ENCODE peak calls at places on chromosomes 3 and 15, in four cellular contexts. F, H, O and P are unnamed samples.

GRCh38 chr3:47424434-47425382 is 43.9 kb downstream of the PTPN23 start:
- DNase-seq in O (no peak), F (peak), H (no peak), P (no peak)

GRCh38 chr3:131072099-131072559 is 45.5 kb downstream of the NEK11 start:
- DNase-seq in H (no peak), O (peak), F (peak), P (no peak)

GRCh38 chr15:42275780-42276395 is 2.7 kb upstream of the TMEM87A start:
- DNase-seq in O (no peak), F (no peak), H (no peak), P (no peak)

GRCh38 chr3:56758539-56758981 is 43.2 kb downstream of the ARHGEF3 start:
- DNase-seq in O (no peak), F (peak), H (peak), P (peak)

GRCh38 chr15:65888998-65889397 is 19.7 kb downstream of the RAB11A start:
- DNase-seq in H (no peak), O (no peak), F (no peak), P (no peak)

GRCh38 chr15:48458876-48459275 is 127.6 kb downstream of the DUT start:
- DNase-seq in H (no peak), F (peak), O (no peak), P (no peak)

GRCh38 chr15:63939531-63940130 is 105.9 kb upstream of the HERC1 start:
- DNase-seq in O (no peak), H (peak), F (peak), P (no peak)

GRCh38 chr3:3802021-3802420 is 2.8 kb downstream of the LRRN1 start:
- DNase-seq in O (no peak), F (no peak), H (no peak), P (no peak)

GRCh38 chr15:79811406-79812405 is 85.1 kb downstream of the MTHFS start:
- DNase-seq in O (no peak), F (peak), H (no peak), P (no peak)

GRCh38 chr15:79828447-79828846 is 68.4 kb downstream of the MTHFS start:
- DNase-seq in O (no peak), H (no peak), F (no peak), P (no peak)

GRCh38 chr3:75001330-75001729 is 386.9 kb upstream of the CNTN3 start:
- DNase-seq in H (no peak), O (no peak), F (peak), P (peak)

GRCh38 chr3:94069242-94069813 is 6.5 kb downstream of the NSUN3 start:
- DNase-seq in F (peak), O (no peak), H (no peak), P (peak)

GRCh38 chr3:71444028-71444860 is 139.3 kb downstream of the FOXP1 start:
- DNase-seq in O (no peak), F (peak), H (peak), P (no peak)

GRCh38 chr3:37853691-37854413 is 7.8 kb upstream of the CTDSPL start:
- DNase-seq in O (no peak), H (no peak), F (no peak), P (no peak)

GRCh38 chr3:54861248-54862067 is 66.4 kb downstream of the LRTM1 start:
- DNase-seq in O (no peak), H (no peak), F (peak), P (no peak)

GRCh38 chr3:66454464-66454859 is 46.4 kb downstream of the LRIG1 start:
- DNase-seq in O (no peak), F (no peak), H (no peak), P (no peak)

GRCh38 chr15:69578252-69578651 is 125.6 kb downstream of the RPLP1 start:
- DNase-seq in O (no peak), H (no peak), F (no peak), P (no peak)

GRCh38 chr3:124778061-124778460 is 47.8 kb downstream of the UMPS start:
- DNase-seq in F (no peak), O (no peak), H (no peak), P (no peak)

GRCh38 chr3:35654471-35654870 is 15.1 kb downstream of the ARPP21 start:
- DNase-seq in O (no peak), H (no peak), F (no peak), P (no peak)

GRCh38 chr3:187507266-187507665 is 139.1 kb downstream of the RTP4 start:
- DNase-seq in H (no peak), O (no peak), F (no peak), P (no peak)

GRCh38 chr3:101722394-101723173 is 1.8 kb upstream of the CEP97 start:
- DNase-seq in F (no peak), H (peak), O (no peak), P (no peak)

GRCh38 chr3:120284702-120285507 is at the start of gene GPR156:
- DNase-seq in H (no peak), F (no peak), O (peak), P (peak)

DNA sequence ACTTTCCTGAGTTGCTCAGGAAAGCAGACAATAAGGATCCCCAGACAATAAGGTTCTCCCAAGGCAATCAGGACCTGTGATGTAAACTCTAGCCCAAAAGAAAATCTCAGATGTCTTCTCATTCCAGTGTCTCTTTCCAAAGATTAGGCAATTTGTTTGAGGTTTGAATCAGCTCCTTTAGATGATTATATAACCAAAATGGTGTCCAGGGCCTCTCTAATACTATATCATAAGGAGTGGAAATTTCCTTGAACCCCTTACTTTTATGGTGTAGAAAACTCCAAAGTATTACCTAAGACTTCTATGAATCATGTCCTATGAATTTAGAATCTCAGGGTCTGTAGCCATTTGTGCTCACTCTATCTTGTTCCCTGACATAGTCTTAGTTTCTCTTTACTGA is 65.9 kb downstream of the GPR176 start:
- DNase-seq in O (no peak), H (no peak), F (peak), P (no peak)
- TF ChIP-seq ELK1 in O (no peak), H (no peak), F (no peak), P (no peak)

GRCh38 chr3:186264608-186265400 is 97.2 kb downstream of the DGKG start:
- DNase-seq in F (no peak), O (no peak), H (no peak), P (no peak)

GRCh38 chr3:186270711-186271110 is 91.3 kb downstream of the DGKG start:
- DNase-seq in O (no peak), H (no peak), F (no peak), P (no peak)

GRCh38 chr3:186267758-186268157 is 94.3 kb downstream of the DGKG start:
- DNase-seq in H (no peak), O (no peak), F (no peak), P (no peak)

GRCh38 chr3:186273586-186273985 is 88.4 kb downstream of the DGKG start:
- DNase-seq in H (no peak), F (no peak), O (no peak), P (no peak)

GRCh38 chr3:186268616-186269448 is 93.2 kb downstream of the DGKG start:
- DNase-seq in O (peak), F (peak), H (no peak), P (peak)
- TF ChIP-seq ELK1 in O (no peak), F (no peak), H (no peak), P (no peak)

GRCh38 chr3:170999737-171000242 is 26.7 kb downstream of the SLC2A2 start:
- DNase-seq in F (peak), O (no peak), H (no peak), P (peak)

GRCh38 chr3:171000281-171000680 is 26.2 kb downstream of the SLC2A2 start:
- DNase-seq in O (no peak), F (peak), H (no peak), P (no peak)

GRCh38 chr3:171001250-171001893 is 25.1 kb downstream of the SLC2A2 start:
- DNase-seq in H (no peak), O (no peak), F (no peak), P (no peak)

GRCh38 chr3:171001957-171002694 is 24.4 kb downstream of the SLC2A2 start:
- DNase-seq in H (peak), F (peak), O (no peak), P (peak)

DNA sequence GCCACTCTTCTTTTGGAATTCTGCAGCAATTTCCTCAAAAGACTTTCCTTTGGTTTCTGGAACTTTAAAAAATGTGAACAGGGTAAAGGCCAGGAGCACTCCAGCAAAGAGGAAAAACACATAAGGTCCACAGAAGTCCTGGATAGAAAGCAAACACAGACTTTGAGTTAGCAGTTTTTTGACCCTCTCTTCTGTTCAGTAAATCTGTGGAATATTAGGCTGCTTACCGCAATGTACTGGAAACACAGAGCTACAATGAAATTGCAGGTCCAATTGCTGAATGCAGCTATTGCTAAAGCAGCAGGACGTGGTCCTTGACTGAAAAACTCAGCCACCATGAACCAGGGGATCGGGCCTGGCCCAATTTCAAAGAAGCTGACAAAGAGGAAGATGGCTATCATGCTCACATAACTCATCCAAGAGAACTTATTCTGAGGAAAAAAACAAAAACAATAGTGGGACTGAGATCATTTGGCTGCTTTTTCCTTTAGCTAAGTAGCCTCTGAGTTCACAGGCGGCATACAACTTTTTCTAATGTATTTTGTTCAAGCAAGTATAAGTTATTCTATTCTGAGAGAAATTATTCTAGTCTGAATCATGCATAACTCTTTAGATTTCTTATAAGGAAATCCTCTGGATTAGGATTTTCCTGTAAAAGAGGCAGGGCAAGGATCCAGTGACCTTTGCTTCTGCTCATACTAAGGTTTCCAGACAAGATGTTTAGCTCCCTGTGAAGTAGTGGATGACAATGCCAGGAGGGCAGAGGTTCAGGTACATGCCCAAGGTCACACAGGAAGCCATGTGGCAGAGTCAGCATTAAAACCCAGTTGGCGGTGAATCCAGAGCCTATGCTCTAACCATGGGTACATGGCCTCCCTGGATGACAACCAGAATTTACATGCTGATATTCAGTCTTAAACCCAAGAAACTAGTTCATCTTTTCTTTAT is 28.3 kb downstream of the SLC2A2 start:
- DNase-seq in F (peak), O (no peak), H (no peak), P (no peak)
- TF ChIP-seq ELK1 in F (no peak), O (no peak), H (no peak), P (no peak)

GRCh38 chr3:11847607-11848006 is 922 bp upstream of the TAMM41 start:
- DNase-seq in H (no peak), F (no peak), O (no peak), P (no peak)
- TF ChIP-seq ELK1 in H (no peak), F (no peak), O (no peak), P (no peak)

GRCh38 chr15:68045289-68046265 is 8.5 kb upstream of the PIAS1 start:
- DNase-seq in O (no peak), H (no peak), F (no peak), P (no peak)

GRCh38 chr15:68040144-68040543 is 14.0 kb upstream of the PIAS1 start:
- DNase-seq in F (no peak), H (no peak), O (no peak), P (no peak)

GRCh38 chr15:68047826-68048225 is 6.3 kb upstream of the PIAS1 start:
- DNase-seq in F (no peak), O (no peak), H (no peak), P (peak)

GRCh38 chr15:68042855-68043222 is 11.3 kb upstream of the PIAS1 start:
- DNase-seq in F (no peak), O (no peak), H (no peak), P (no peak)

GRCh38 chr15:68042156-68042854 is 11.8 kb upstream of the PIAS1 start:
- DNase-seq in H (no peak), F (no peak), O (no peak), P (no peak)
- TF ChIP-seq ELK1 in H (no peak), F (no peak), O (no peak), P (no peak)